ENCODE peak calls at places on chromosomes 11 and 22, in eight cellular contexts. A is WTC11, W is IMR-90, U is A549, V is HepG2, Q is H1, Y is GM12878, J is SK-N-SH. K is an unnamed sample.

GRCh38 chr11:85875505-85875904 is 20.3 kb downstream of the CCDC83 start:
- DNase-seq in A (no peak), W (peak; percentile 83), U (peak; percentile 25), V (no peak), Q (no peak), Y (no peak), J (no peak), K (no peak)

GRCh38 chr11:81237139-81237538 is 1496.5 kb downstream of the FAM181B start:
- DNase-seq in A (no peak), W (peak; percentile 4), U (no peak), V (peak; percentile 49), Q (no peak), Y (no peak), J (peak; percentile 5), K (peak; percentile 12)

GRCh38 chr11:8756201-8756600 is 73.6 kb downstream of the RPL27A start:
- DNase-seq in A (no peak), W (peak; percentile 78), U (no peak), V (no peak), Q (no peak), Y (no peak), J (no peak), K (no peak)

GRCh38 chr11:116360542-116360941 is 412.2 kb downstream of the BUD13 start:
- DNase-seq in A (no peak), W (no peak), U (no peak), V (no peak), Q (no peak), Y (no peak), J (no peak), K (no peak)

GRCh38 chr11:72238040-72238450 is 5.9 kb downstream of the PHOX2A start:
- DNase-seq in A (peak; percentile 94), W (peak; percentile 67), U (peak; percentile 92), V (peak; percentile 47), Q (peak; percentile 92), Y (no peak), J (peak; percentile 87), K (peak; percentile 84)

GRCh38 chr11:10922944-10923343 is 65.1 kb upstream of the ZBED5 start:
- DNase-seq in A (no peak), W (no peak), U (no peak), V (no peak), Q (no peak), Y (no peak), J (no peak), K (no peak)

GRCh38 chr11:83241291-83241946 is 44.7 kb downstream of the CCDC90B start:
- DNase-seq in A (peak; percentile 45), W (peak; percentile 77), U (peak; percentile 64), V (peak; percentile 63), Q (peak; percentile 50), Y (no peak), J (peak; percentile 38), K (peak; percentile 49)

GRCh38 chr11:46363455-46363920 is 16.2 kb downstream of the DGKZ start:
- DNase-seq in A (no peak), W (peak; percentile 33), U (no peak), V (no peak), Q (no peak), Y (no peak), J (peak; percentile 77), K (no peak)

GRCh38 chr11:115325523-115325922 is 178.7 kb downstream of the CADM1 start:
- DNase-seq in A (no peak), W (no peak), U (no peak), V (no peak), Q (no peak), Y (no peak), J (no peak), K (no peak)

GRCh38 chr11:128421577-128421976 is 165.8 kb downstream of the ETS1 start:
- DNase-seq in A (no peak), W (peak; percentile 92), U (no peak), V (no peak), Q (no peak), Y (no peak), J (peak; percentile 28), K (no peak)

GRCh38 chr11:44728491-44728910 is 1.7 kb downstream of the TSPAN18 start:
- DNase-seq in A (peak; percentile 46), W (no peak), U (no peak), V (no peak), Q (peak; percentile 61), Y (no peak), J (peak; percentile 38), K (no peak)
- TF ChIP-seq USF2 in A (no peak), W (no peak), U (no peak), V (no peak), Q (no peak), Y (no peak), J (no peak), K (no peak)

GRCh38 chr22:37918149-37918548 is 12.1 kb downstream of the MICALL1 start:
- DNase-seq in A (no peak), W (no peak), U (no peak), V (no peak), Q (no peak), Y (no peak), J (no peak), K (no peak)
- TF ChIP-seq USF2 in A (no peak), W (no peak), U (no peak), V (no peak), Q (no peak), Y (no peak), J (no peak), K (no peak)

GRCh38 chr22:35135165-35135564 is 69.2 kb downstream of the ISX start:
- DNase-seq in A (no peak), W (no peak), U (no peak), V (no peak), Q (peak; percentile 54), Y (no peak), J (no peak), K (peak; percentile 18)

GRCh38 chr22:35133702-35134395 is 67.9 kb downstream of the ISX start:
- DNase-seq in A (no peak), W (no peak), U (no peak), V (no peak), Q (no peak), Y (no peak), J (no peak), K (peak; percentile 23)

GRCh38 chr22:35134637-35135036 is 68.7 kb downstream of the ISX start:
- DNase-seq in A (no peak), W (no peak), U (no peak), V (no peak), Q (no peak), Y (no peak), J (no peak), K (peak; percentile 38)

GRCh38 chr22:35140879-35141745 is 75.2 kb downstream of the ISX start:
- DNase-seq in A (peak; percentile 81), W (no peak), U (no peak), V (no peak), Q (peak; percentile 88), Y (no peak), J (peak; percentile 23), K (peak; percentile 50)

GRCh38 chr22:35138521-35138920 is 72.6 kb downstream of the ISX start:
- DNase-seq in A (no peak), W (no peak), U (no peak), V (no peak), Q (no peak), Y (no peak), J (no peak), K (no peak)
- TF ChIP-seq USF2 in A (no peak), W (no peak), U (no peak), V (no peak), Q (no peak), Y (no peak), J (no peak), K (no peak)

GRCh38 chr11:123020968-123021367 is 39.3 kb upstream of the BSX start:
- DNase-seq in A (peak; percentile 36), W (peak; percentile 49), U (peak; percentile 77), V (peak; percentile 43), Q (no peak), Y (no peak), J (peak; percentile 76), K (no peak)
- TF ChIP-seq USF2 in A (no peak), W (no peak), U (no peak), V (no peak), Q (no peak), Y (no peak), J (no peak), K (no peak)

GRCh38 chr22:47630741-47631534 is 868.5 kb downstream of the TBC1D22A start:
- DNase-seq in A (no peak), W (no peak), U (no peak), V (no peak), Q (no peak), Y (no peak), J (no peak), K (no peak)

GRCh38 chr22:47629791-47630655 is 867.6 kb downstream of the TBC1D22A start:
- DNase-seq in A (no peak), W (no peak), U (no peak), V (no peak), Q (no peak), Y (no peak), J (no peak), K (no peak)

GRCh38 chr22:47632646-47633045 is 870.2 kb downstream of the TBC1D22A start:
- DNase-seq in A (no peak), W (no peak), U (no peak), V (no peak), Q (no peak), Y (no peak), J (no peak), K (no peak)

GRCh38 chr22:47633111-47633510 is 870.7 kb downstream of the TBC1D22A start:
- DNase-seq in A (no peak), W (no peak), U (no peak), V (no peak), Q (no peak), Y (no peak), J (no peak), K (no peak)

DNA sequence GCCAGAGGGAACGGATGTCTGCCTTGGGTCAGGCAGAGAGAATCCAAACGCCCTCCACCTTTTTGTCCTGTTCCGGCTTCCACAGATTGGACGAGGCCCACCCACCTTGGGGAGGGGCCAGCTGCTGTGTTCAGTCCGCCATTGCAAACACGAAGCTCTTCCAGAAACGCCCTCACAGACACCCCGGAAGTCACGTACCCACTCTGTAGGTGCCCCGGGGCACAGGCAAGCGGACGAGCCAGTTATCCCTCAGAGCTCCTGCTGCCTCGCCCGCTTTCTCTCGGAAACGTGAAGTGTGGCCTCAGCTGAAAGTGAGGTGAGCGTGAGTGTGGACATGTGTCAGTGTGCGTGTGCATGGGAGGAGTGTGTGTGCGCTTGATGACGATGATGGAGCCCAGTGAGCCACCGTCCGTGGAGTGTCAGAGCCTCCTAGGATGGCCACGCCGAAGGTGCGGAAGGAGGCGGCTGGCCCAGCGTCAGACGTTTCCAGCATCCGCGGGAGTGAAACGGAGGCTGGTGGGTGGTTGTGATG is 869.2 kb downstream of the TBC1D22A start:
- DNase-seq in A (no peak), W (no peak), U (no peak), V (no peak), Q (no peak), Y (no peak), J (peak; percentile 71), K (peak; percentile 79)
- TF ChIP-seq USF2 in A (no peak), W (no peak), U (no peak), V (no peak), Q (no peak), Y (no peak), J (no peak), K (no peak)

GRCh38 chr11:123478352-123478986 is 48.4 kb downstream of the GRAMD1B start:
- DNase-seq in A (peak; percentile 64), W (peak; percentile 85), U (peak; percentile 71), V (peak; percentile 64), Q (no peak), Y (peak; percentile 60), J (peak; percentile 76), K (peak; percentile 72)
- TF ChIP-seq USF2 in A (no peak), W (no peak), U (no peak), V (no peak), Q (no peak), Y (no peak), J (no peak), K (no peak)